ENCODE peak calls at places on chromosomes 2 and 18, in six cellular contexts. B is stimulated activated CD4-positive, alpha-beta T cell treated with anti-CD3 and anti-CD28 coated beads, Interleukin-4, amount 100 ng/mL, for 4 hours; F is sciatic nerve; L is thoracic aorta; P is HEK293T; G is fibroblast of the aortic adventitia. D is an unnamed sample.

GRCh38 chr18:9366126-9366714 is 31.6 kb downstream of the TWSG1 start:
- DNase-seq in G (peak; percentile 52), L (no peak), P (no peak), B (no peak), F (no peak), D (no peak)

GRCh38 chr2:222747526-222748160 is 76.2 kb downstream of the MOGAT1 start:
- DNase-seq in G (no peak), B (no peak), L (no peak), P (no peak), F (no peak), D (no peak)

GRCh38 chr2:199467462-199467822 is 9.7 kb upstream of the SATB2 start:
- DNase-seq in F (no peak), L (no peak), G (no peak), B (no peak), P (no peak), D (no peak)

GRCh38 chr2:134917219-134917957 is 1.2 kb upstream of the CCNT2 start:
- DNase-seq in F (peak; percentile 59), B (no peak), P (no peak), G (peak; percentile 52), L (no peak), D (peak; percentile 0)

GRCh38 chr18:57803119-57803969 is at the start of gene ATP8B1:
- DNase-seq in B (no peak), G (peak; percentile 74), F (peak; percentile 75), P (peak; percentile 42), L (no peak), D (no peak)

GRCh38 chr2:25341753-25342371 is at the start of gene DNMT3A:
- DNase-seq in G (peak; percentile 63), L (no peak), P (peak; percentile 72), F (peak; percentile 86), B (peak; percentile 68), D (peak; percentile 48)

GRCh38 chr2:234981197-234982095 is 29.6 kb downstream of the SH3BP4 start:
- DNase-seq in B (no peak), F (peak; percentile 69), G (peak; percentile 100), P (peak; percentile 15), L (peak; percentile 75), D (no peak)

GRCh38 chr2:182228741-182229140 is 198.1 kb downstream of the PDE1A start:
- DNase-seq in P (no peak), L (no peak), F (no peak), B (no peak), G (peak; percentile 41), D (no peak)

GRCh38 chr2:74513605-74514367 is 464 bp upstream of the TLX2 start:
- DNase-seq in P (no peak), B (peak; percentile 25), F (no peak), G (no peak), L (no peak), D (no peak)

GRCh38 chr2:108922141-108922915 is 66.7 kb downstream of the EDAR start:
- DNase-seq in G (peak; percentile 7), P (no peak), B (no peak), L (no peak), F (no peak), D (no peak)

D was measured in activated T-helper 9 cell treated with anti-CD3 and anti-CD28 coated beads, Interleukin-2, amount 50 U/mL, for 16 hours.